ENCODE peak calls at places on chromosomes 1 and 21, in seven cellular contexts. H, Z, W, K, L, S and P are unnamed samples.

GRCh38 chr1:244322791-244323521 is 128.8 kb downstream of the ADSS2 start:
- DNase-seq in H (peak; percentile 76), Z (peak; percentile 99), W (peak; percentile 62), K (no peak), L (no peak), S (peak; percentile 81), P (peak; percentile 91)

GRCh38 chr1:36366091-36366661 is 19.5 kb downstream of the STK40 start:
- DNase-seq in H (no peak), Z (no peak), W (no peak), K (peak; percentile 86), L (no peak), S (no peak), P (no peak)

GRCh38 chr1:211901945-211902344 is 71.4 kb upstream of the LPGAT1 start:
- DNase-seq in H (no peak), Z (no peak), W (no peak), K (no peak), L (no peak), S (no peak), P (no peak)

GRCh38 chr1:55402117-55402516 is 187.0 kb upstream of the USP24 start:
- DNase-seq in H (no peak), Z (no peak), W (no peak), K (no peak), L (no peak), S (no peak), P (no peak)

GRCh38 chr1:180268556-180269044 is 38.5 kb downstream of the LHX4 start:
- DNase-seq in H (no peak), Z (no peak), W (no peak), K (no peak), L (no peak), S (no peak), P (no peak)

GRCh38 chr1:169484683-169485426 is 889 bp downstream of the SLC19A2 start:
- DNase-seq in H (peak; percentile 38), Z (peak; percentile 66), W (peak; percentile 64), K (peak; percentile 62), L (peak; percentile 79), S (peak; percentile 42), P (peak; percentile 66)

GRCh38 chr1:234093741-234094140 is 189.3 kb downstream of the SLC35F3 start:
- DNase-seq in H (no peak), Z (no peak), W (peak; percentile 12), K (peak; percentile 50), L (no peak), S (no peak), P (no peak)

GRCh38 chr1:193190096-193190744 is 3.8 kb upstream of the B3GALT2 start:
- DNase-seq in H (no peak), Z (peak; percentile 22), W (no peak), K (no peak), L (no peak), S (no peak), P (no peak)

GRCh38 chr1:109980324-109981127 is 4.0 kb upstream of the AHCYL1 start:
- DNase-seq in H (peak; percentile 59), Z (no peak), W (peak; percentile 59), K (no peak), L (peak; percentile 67), S (no peak), P (no peak)

GRCh38 chr1:53332188-53332564 is 4.3 kb upstream of the LRP8 start:
- DNase-seq in H (no peak), Z (no peak), W (peak; percentile 3), K (no peak), L (peak; percentile 13), S (no peak), P (no peak)

GRCh38 chr1:202011994-202012393 is 1.6 kb downstream of the ELF3 start:
- DNase-seq in H (no peak), Z (no peak), W (peak; percentile 33), K (no peak), L (no peak), S (no peak), P (no peak)

GRCh38 chr1:53728702-53729535 is 10.0 kb downstream of the GLIS1 start:
- DNase-seq in H (no peak), Z (no peak), W (no peak), K (no peak), L (no peak), S (no peak), P (no peak)

GRCh38 chr1:27045973-27046558 is 33.4 kb upstream of the TENT5B start:
- DNase-seq in H (peak; percentile 66), Z (peak; percentile 42), W (peak; percentile 70), K (peak; percentile 73), L (peak; percentile 66), S (peak; percentile 39), P (peak; percentile 62)

GRCh38 chr1:228010921-228011320 is 4.1 kb downstream of the WNT3A start:
- DNase-seq in H (no peak), Z (no peak), W (no peak), K (no peak), L (peak; percentile 37), S (no peak), P (no peak)

GRCh38 chr1:159828916-159829634 is 2.4 kb downstream of the SLAMF8 start:
- DNase-seq in H (peak; percentile 43), Z (peak; percentile 20), W (peak; percentile 48), K (peak; percentile 75), L (peak; percentile 71), S (peak; percentile 14), P (peak; percentile 77)

GRCh38 chr1:46333300-46334029 is 7.1 kb upstream of the NSUN4 start:
- DNase-seq in H (peak; percentile 45), Z (peak; percentile 21), W (no peak), K (no peak), L (no peak), S (no peak), P (peak; percentile 68)

GRCh38 chr1:116230712-116231111 is 119.5 kb downstream of the MAB21L3 start:
- DNase-seq in H (no peak), Z (no peak), W (no peak), K (no peak), L (no peak), S (no peak), P (no peak)

GRCh38 chr1:10754571-10755329 is 41.7 kb downstream of the CASZ1 start:
- DNase-seq in H (no peak), Z (no peak), W (no peak), K (no peak), L (no peak), S (no peak), P (no peak)

GRCh38 chr1:104780470-104781078 is 1030.9 kb downstream of the AMY1C start:
- DNase-seq in H (no peak), Z (peak; percentile 9), W (no peak), K (no peak), L (no peak), S (no peak), P (peak; percentile 44)

GRCh38 chr1:116751149-116751548 is 3.1 kb upstream of the CD2 start:
- DNase-seq in H (no peak), Z (no peak), W (no peak), K (no peak), L (no peak), S (no peak), P (peak; percentile 58)

GRCh38 chr21:40143822-40144525 is 276.7 kb downstream of the PCP4 start:
- DNase-seq in H (no peak), Z (peak; percentile 16), W (peak; percentile 60), K (peak; percentile 24), L (no peak), S (peak; percentile 53), P (peak; percentile 51)

GRCh38 chr1:153921080-153921802 is 1.5 kb downstream of the GATAD2B start:
- DNase-seq in H (no peak), Z (peak; percentile 8), W (no peak), K (no peak), L (no peak), S (no peak), P (no peak)

GRCh38 chr1:153919879-153920852 is 2.6 kb downstream of the GATAD2B start:
- DNase-seq in H (no peak), Z (peak; percentile 29), W (no peak), K (no peak), L (peak; percentile 39), S (no peak), P (peak; percentile 75)

GRCh38 chr1:153921803-153922075 is 1.0 kb downstream of the GATAD2B start:
- DNase-seq in H (no peak), Z (peak; percentile 30), W (no peak), K (no peak), L (peak; percentile 37), S (peak; percentile 15), P (no peak)

GRCh38 chr1:153922076-153922837 is 515 bp downstream of the GATAD2B start:
- DNase-seq in H (peak; percentile 49), Z (no peak), W (no peak), K (peak; percentile 65), L (peak; percentile 60), S (peak; percentile 22), P (peak; percentile 83)

GRCh38 chr1:153922838-153923652 is at the start of gene GATAD2B:
- DNase-seq in H (peak; percentile 98), Z (peak; percentile 100), W (peak; percentile 100), K (peak; percentile 100), L (peak; percentile 100), S (peak; percentile 100), P (peak; percentile 100)
- TF ChIP-seq POLR2A in H (peak; percentile 64), Z (peak; percentile 80), W (peak; percentile 49), K (no peak), L (no peak), S (peak; percentile 59), P (peak; percentile 28)

DNA sequence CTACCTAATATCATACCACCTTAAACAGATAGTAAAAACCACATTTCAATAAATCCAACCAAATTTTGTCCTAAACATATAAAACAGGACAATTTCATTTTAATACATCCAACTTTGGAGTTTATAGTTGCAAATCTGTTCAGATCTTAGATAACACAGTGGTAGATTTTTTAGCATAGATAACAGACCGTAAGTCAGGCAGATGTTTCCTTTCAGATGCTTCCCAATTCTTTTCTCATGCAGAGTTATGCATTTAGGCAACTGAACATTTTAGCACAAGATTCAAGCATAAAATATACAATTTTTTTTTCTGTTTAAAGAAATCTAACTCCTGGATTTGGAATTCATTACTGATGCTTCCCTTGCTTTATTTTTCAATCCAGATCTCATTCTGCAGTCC is 156.5 kb upstream of the ZNHIT6 start:
- DNase-seq in H (no peak), Z (no peak), W (no peak), K (no peak), L (no peak), S (no peak), P (no peak)
- H3K4me3 ChIP-seq in H (no peak overlapping the region), Z (no peak overlapping the region), W (no peak overlapping the region), K (no peak overlapping the region), L (no peak overlapping the region), S (no peak overlapping the region), P (no peak overlapping the region)

GRCh38 chr1:24899581-24900485 is 30.2 kb downstream of the RUNX3 start:
- DNase-seq in H (no peak), Z (no peak), W (no peak), K (no peak), L (no peak), S (no peak), P (peak; percentile 24)

GRCh38 chr1:24900985-24901781 is 28.9 kb downstream of the RUNX3 start:
- DNase-seq in H (no peak), Z (no peak), W (no peak), K (no peak), L (peak; percentile 31), S (no peak), P (no peak)

GRCh38 chr1:24898909-24899439 is 31.1 kb downstream of the RUNX3 start:
- DNase-seq in H (no peak), Z (no peak), W (no peak), K (no peak), L (no peak), S (no peak), P (no peak)

GRCh38 chr1:24901791-24902470 is 28.1 kb downstream of the RUNX3 start:
- DNase-seq in H (no peak), Z (no peak), W (no peak), K (no peak), L (peak; percentile 42), S (no peak), P (no peak)

GRCh38 chr1:24900486-24900849 is 29.6 kb downstream of the RUNX3 start:
- DNase-seq in H (no peak), Z (no peak), W (no peak), K (no peak), L (peak; percentile 42), S (no peak), P (no peak)
- TF ChIP-seq POLR2A in H (no peak), Z (no peak), W (no peak), K (no peak), L (no peak), S (no peak), P (peak; percentile 15)

GRCh38 chr21:36788116-36788515 is 89.2 kb downstream of the SIM2 start:
- DNase-seq in H (peak; percentile 50), Z (no peak), W (no peak), K (no peak), L (no peak), S (peak; percentile 72), P (peak; percentile 93)
- H3K4me3 ChIP-seq in H (no peak overlapping the region), Z (no peak overlapping the region), W (no peak overlapping the region), K (no peak overlapping the region), L (no peak overlapping the region), S (peak overlapping the region; percentile 4), P (peak overlapping the region; percentile 53)